ENCODE peak calls at places on chromosome 3, in six cellular contexts. N is occipital lobe; V is Karpas-422; R is fibroblast of the aortic adventitia; A is neuronal stem cell; E is activated CD4-positive, alpha-beta T cell treated with anti-CD3 and anti-CD28 coated beads, Interleukin-2, amount 50 U/mL, for 4 hours. F is an unnamed sample.
A peak's percentile ranks its signal among the peaks of the same experiment; 100 is the strongest.

GRCh38 chr3:192825657-192826200 is 91.9 kb downstream of the MB21D2 start:
- DNase-seq in N (no peak), V (peak; percentile 73), R (peak; percentile 55), A (no peak), E (no peak), F (no peak)

GRCh38 chr3:113698891-113699465 is 2.5 kb upstream of the USF3 start:
- DNase-seq in N (no peak), V (no peak), R (no peak), A (no peak), E (no peak), F (no peak)

GRCh38 chr3:98612587-98612986 is 19.2 kb upstream of the CPOX start:
- DNase-seq in N (no peak), V (peak; percentile 56), R (no peak), A (no peak), E (no peak), F (no peak)

GRCh38 chr3:132117642-132118041 is 82.8 kb upstream of the CPNE4 start:
- DNase-seq in N (no peak), V (no peak), R (no peak), A (no peak), E (no peak), F (no peak)

GRCh38 chr3:30354972-30355371 is 251.4 kb upstream of the TGFBR2 start:
- DNase-seq in N (no peak), V (no peak), R (no peak), A (no peak), E (no peak), F (no peak)

GRCh38 chr3:14369675-14370669 is 32.4 kb upstream of the SLC6A6 start:
- DNase-seq in N (no peak), V (no peak), R (no peak), A (no peak), E (no peak), F (no peak)

GRCh38 chr3:42189746-42190145 is 76.2 kb downstream of the CCK start:
- DNase-seq in N (no peak), V (no peak), R (peak; percentile 29), A (no peak), E (no peak), F (no peak)

GRCh38 chr3:65230251-65231140 is 542.7 kb upstream of the ADAMTS9 start:
- DNase-seq in N (no peak), V (no peak), R (no peak), A (no peak), E (no peak), F (no peak)

GRCh38 chr3:157832588-157832987 is 273.6 kb downstream of the SHOX2 start:
- DNase-seq in N (no peak), V (no peak), R (no peak), A (no peak), E (no peak), F (no peak)

GRCh38 chr3:48440590-48440958 is 517 bp downstream of the TMA7 start:
- DNase-seq in N (no peak), V (no peak), R (no peak), A (no peak), E (no peak), F (no peak)

GRCh38 chr3:122513386-122514122 is 1.2 kb downstream of the KPNA1 start:
- DNase-seq in N (no peak), V (no peak), R (peak; percentile 33), A (peak; percentile 6), E (no peak), F (no peak)

GRCh38 chr3:177827517-177828249 is 630.4 kb upstream of the TBL1XR1 start:
- DNase-seq in N (no peak), V (no peak), R (peak; percentile 91), A (no peak), E (no peak), F (no peak)

GRCh38 chr3:106299300-106300098 is 430.7 kb upstream of the CBLB start:
- DNase-seq in N (no peak), V (peak; percentile 42), R (peak; percentile 80), A (no peak), E (no peak), F (no peak)

GRCh38 chr3:184805351-184806038 is 6.5 kb upstream of the VPS8 start:
- DNase-seq in N (no peak), V (no peak), R (peak; percentile 29), A (no peak), E (no peak), F (no peak)

GRCh38 chr3:50316657-50317242 is 5.8 kb downstream of the HYAL2 start:
- DNase-seq in N (no peak), V (peak; percentile 55), R (no peak), A (no peak), E (peak; percentile 74), F (no peak)

GRCh38 chr3:113825090-113825489 is 13.5 kb upstream of the GRAMD1C start:
- DNase-seq in N (no peak), V (no peak), R (no peak), A (no peak), E (no peak), F (no peak)

GRCh38 chr3:134102976-134103375 is 73.3 kb upstream of the SLCO2A1 start:
- DNase-seq in N (no peak), V (no peak), R (no peak), A (no peak), E (no peak), F (no peak)

GRCh38 chr3:113161661-113162060 is 49.7 kb upstream of the BOC start:
- DNase-seq in N (no peak), V (no peak), R (no peak), A (no peak), E (no peak), F (no peak)

GRCh38 chr3:165800970-165801369 is 36.3 kb downstream of the BCHE start:
- DNase-seq in N (no peak), V (no peak), R (peak; percentile 6), A (no peak), E (no peak), F (no peak)

GRCh38 chr3:128340198-128340903 is 126.3 kb downstream of the DNAJB8 start:
- DNase-seq in N (no peak), V (no peak), R (no peak), A (no peak), E (no peak), F (peak; percentile 24)

GRCh38 chr3:126551839-126552687 is 6.7 kb downstream of the C3orf22 start:
- DNase-seq in N (no peak), V (no peak), R (no peak), A (no peak), E (no peak), F (peak; percentile 35)

GRCh38 chr3:150805380-150805779 is 42.4 kb upstream of the SIAH2 start:
- DNase-seq in N (no peak), V (no peak), R (no peak), A (no peak), E (no peak), F (no peak)

GRCh38 chr3:126752303-126753190 is 48.5 kb downstream of the CHCHD6 start:
- DNase-seq in N (peak; percentile 37), V (peak; percentile 84), R (peak; percentile 83), A (peak; percentile 71), E (peak; percentile 22), F (peak; percentile 85)

GRCh38 chr3:159892171-159892791 is 96.4 kb upstream of the IL12A start:
- DNase-seq in N (peak; percentile 25), V (no peak), R (peak; percentile 36), A (no peak), E (no peak), F (no peak)

GRCh38 chr3:20846792-20847191 is 660.8 kb upstream of the SGO1 start:
- DNase-seq in N (no peak), V (no peak), R (no peak), A (no peak), E (no peak), F (no peak)

GRCh38 chr3:141337523-141337854 is 30.8 kb upstream of the ZBTB38 start:
- DNase-seq in N (no peak), V (no peak), R (no peak), A (no peak), E (no peak), F (no peak)

GRCh38 chr3:50164056-50164455 is 8.9 kb downstream of the SEMA3F start:
- DNase-seq in N (peak; percentile 56), V (no peak), R (peak; percentile 98), A (no peak), E (no peak), F (peak; percentile 96)

GRCh38 chr3:131501949-131502348 is 822 bp downstream of the MRPL3 start:
- DNase-seq in N (no peak), V (peak; percentile 55), R (peak; percentile 1), A (no peak), E (no peak), F (no peak)

GRCh38 chr3:30467596-30468238 is 138.7 kb upstream of the TGFBR2 start:
- DNase-seq in N (no peak), V (no peak), R (peak; percentile 33), A (no peak), E (no peak), F (no peak)

GRCh38 chr3:32224047-32224446 is 14.4 kb upstream of the CMTM8 start:
- DNase-seq in N (no peak), V (no peak), R (no peak), A (no peak), E (no peak), F (no peak)

GRCh38 chr3:122974764-122975162 is 52.8 kb downstream of the SEMA5B start:
- DNase-seq in N (peak; percentile 27), V (no peak), R (peak; percentile 79), A (no peak), E (no peak), F (peak; percentile 75)

GRCh38 chr3:120285508-120285841 is 453 bp upstream of the GPR156 start:
- DNase-seq in N (no peak), V (no peak), R (no peak), A (no peak), E (no peak), F (no peak)

GRCh38 chr3:12198301-12198700 is 39.6 kb upstream of the TIMP4 start:
- DNase-seq in N (no peak), V (no peak), R (peak; percentile 80), A (no peak), E (no peak), F (no peak)

GRCh38 chr3:5022966-5023776 is 43.9 kb downstream of the BHLHE40 start:
- DNase-seq in N (no peak), V (no peak), R (peak; percentile 98), A (no peak), E (no peak), F (peak; percentile 87)

GRCh38 chr3:105842943-105843342 is 25.9 kb downstream of the CBLB start:
- DNase-seq in N (no peak), V (no peak), R (no peak), A (no peak), E (no peak), F (no peak)